ENCODE peak calls at places on chromosomes 2 and 18, in eight cellular contexts. O, P, Q, E, S, C, I and V are unnamed samples.

GRCh38 chr18:5914971-5915370 is 19.6 kb upstream of the TMEM200C start:
- DNase-seq in O (no peak), P (no peak), Q (no peak), E (no peak), S (no peak), C (no peak), I (no peak), V (no peak)

GRCh38 chr18:26803643-26804042 is 61.9 kb downstream of the AQP4 start:
- DNase-seq in O (no peak), P (peak; percentile 20), Q (no peak), E (no peak), S (no peak), C (no peak), I (no peak), V (no peak)

GRCh38 chr2:197168705-197169104 is 141.9 kb downstream of the ANKRD44 start:
- DNase-seq in O (no peak), P (peak; percentile 87), Q (no peak), E (peak; percentile 62), S (peak; percentile 77), C (peak; percentile 52), I (no peak), V (peak; percentile 52)

GRCh38 chr2:233419626-233420431 is 65.5 kb downstream of the DGKD start:
- DNase-seq in O (no peak), P (peak; percentile 45), Q (peak; percentile 52), E (no peak), S (no peak), C (no peak), I (peak; percentile 39), V (peak; percentile 39)

GRCh38 chr2:21041462-21041861 is 2.4 kb downstream of the APOB start:
- DNase-seq in O (no peak), P (no peak), Q (no peak), E (no peak), S (no peak), C (no peak), I (no peak), V (no peak)

GRCh38 chr2:20254731-20255130 is 29.8 kb upstream of the SDC1 start:
- DNase-seq in O (no peak), P (no peak), Q (no peak), E (no peak), S (no peak), C (no peak), I (no peak), V (no peak)

GRCh38 chr18:22165049-22165602 is 4.3 kb upstream of the GATA6 start:
- DNase-seq in O (no peak), P (peak; percentile 70), Q (no peak), E (no peak), S (no peak), C (no peak), I (no peak), V (peak; percentile 15)

GRCh38 chr18:76620326-76620813 is 125.3 kb upstream of the ZNF516 start:
- DNase-seq in O (peak; percentile 67), P (peak; percentile 90), Q (peak; percentile 9), E (peak; percentile 20), S (peak; percentile 72), C (peak; percentile 34), I (peak; percentile 74), V (peak; percentile 87)

GRCh38 chr2:160426604-160427003 is 67.0 kb downstream of the RBMS1 start:
- DNase-seq in O (no peak), P (peak; percentile 40), Q (no peak), E (no peak), S (no peak), C (no peak), I (no peak), V (no peak)
- H3K4me1 ChIP-seq in O (peaks cover 9% of the 10 kb centered on the region), P (no peaks in the 10 kb centered on the region), Q (no peaks in the 10 kb centered on the region), E (no peaks in the 10 kb centered on the region), S (peaks cover 2% of the 10 kb centered on the region), C (peaks cover 5% of the 10 kb centered on the region), I (peaks cover 19% of the 10 kb centered on the region), V (peaks cover 60% of the 10 kb centered on the region)

GRCh38 chr2:169771612-169772011 is 27.1 kb upstream of the SSB start:
- DNase-seq in O (no peak), P (no peak), Q (no peak), E (no peak), S (no peak), C (no peak), I (no peak), V (no peak)

GRCh38 chr2:169767243-169767888 is 31.3 kb upstream of the SSB start:
- DNase-seq in O (peak; percentile 26), P (peak; percentile 45), Q (no peak), E (peak; percentile 77), S (peak; percentile 5), C (peak; percentile 28), I (peak; percentile 45), V (peak; percentile 83)

GRCh38 chr2:169765523-169765922 is 31.9 kb downstream of the KLHL23 start:
- DNase-seq in O (peak; percentile 31), P (no peak), Q (no peak), E (no peak), S (no peak), C (no peak), I (peak; percentile 62), V (peak; percentile 51)

GRCh38 chr2:169770991-169771390 is 27.7 kb upstream of the SSB start:
- DNase-seq in O (no peak), P (no peak), Q (no peak), E (no peak), S (no peak), C (no peak), I (no peak), V (no peak)

GRCh38 chr2:169768262-169768995 is 30.2 kb upstream of the SSB start:
- DNase-seq in O (no peak), P (no peak), Q (no peak), E (no peak), S (no peak), C (no peak), I (no peak), V (no peak)
- H3K4me3 ChIP-seq in O (peak overlapping the region; percentile 20), P (no peak overlapping the region), Q (peak overlapping the region; percentile 44), E (no peak overlapping the region), S (no peak overlapping the region), C (no peak overlapping the region), I (peak overlapping the region; percentile 37), V (peak overlapping the region; percentile 74)

GRCh38 chr18:10523544-10523943 is 2.3 kb upstream of the NAPG start:
- DNase-seq in O (no peak), P (no peak), Q (no peak), E (no peak), S (no peak), C (no peak), I (no peak), V (no peak)

GRCh38 chr18:10525563-10526210 is at the start of gene NAPG:
- DNase-seq in O (peak; percentile 90), P (peak; percentile 96), Q (peak; percentile 82), E (peak; percentile 97), S (peak; percentile 79), C (peak; percentile 83), I (peak; percentile 91), V (peak; percentile 96)

GRCh38 chr18:10524507-10525425 is 1.1 kb upstream of the NAPG start:
- DNase-seq in O (peak; percentile 79), P (no peak), Q (no peak), E (no peak), S (no peak), C (no peak), I (peak; percentile 34), V (no peak)

GRCh38 chr18:10528439-10528838 is 2.6 kb downstream of the NAPG start:
- DNase-seq in O (no peak), P (peak; percentile 29), Q (no peak), E (peak; percentile 74), S (no peak), C (no peak), I (no peak), V (no peak)

GRCh38 chr18:10526211-10526949 is 553 bp downstream of the NAPG start:
- DNase-seq in O (peak; percentile 31), P (peak; percentile 71), Q (no peak), E (peak; percentile 82), S (peak; percentile 46), C (no peak), I (peak; percentile 51), V (peak; percentile 77)
- H3K9ac ChIP-seq in O (peak overlapping the region; percentile 93), P (peak overlapping the region; percentile 86), Q (peak overlapping the region; percentile 94), E (peak overlapping the region; percentile 78), S (peak overlapping the region; percentile 82), C (peak overlapping the region; percentile 67), I (peak overlapping the region; percentile 83), V (peak overlapping the region; percentile 95)

GRCh38 chr2:170504820-170505145 is 210.4 kb upstream of the SP5 start:
- DNase-seq in O (no peak), P (no peak), Q (no peak), E (no peak), S (no peak), C (no peak), I (no peak), V (no peak)
- H3K4me1 ChIP-seq in O (peaks cover 12% of the 10 kb centered on the region), P (peaks cover 19% of the 10 kb centered on the region), Q (peaks cover 14% of the 10 kb centered on the region), E (no peaks in the 10 kb centered on the region), S (peaks cover 4% of the 10 kb centered on the region), C (no peaks in the 10 kb centered on the region), I (no peaks in the 10 kb centered on the region), V (peaks cover 32% of the 10 kb centered on the region)

GRCh38 chr18:2846241-2846637 is 567 bp upstream of the EMILIN2 start:
- DNase-seq in O (no peak), P (peak; percentile 90), Q (no peak), E (peak; percentile 40), S (peak; percentile 15), C (no peak), I (no peak), V (peak; percentile 52)
- H3K4me3 ChIP-seq in O (peak overlapping the region; percentile 56), P (peak overlapping the region; percentile 68), Q (peak overlapping the region; percentile 59), E (peak overlapping the region; percentile 23), S (peak overlapping the region; percentile 79), C (peak overlapping the region; percentile 56), I (peak overlapping the region; percentile 28), V (peak overlapping the region; percentile 85)

DNA sequence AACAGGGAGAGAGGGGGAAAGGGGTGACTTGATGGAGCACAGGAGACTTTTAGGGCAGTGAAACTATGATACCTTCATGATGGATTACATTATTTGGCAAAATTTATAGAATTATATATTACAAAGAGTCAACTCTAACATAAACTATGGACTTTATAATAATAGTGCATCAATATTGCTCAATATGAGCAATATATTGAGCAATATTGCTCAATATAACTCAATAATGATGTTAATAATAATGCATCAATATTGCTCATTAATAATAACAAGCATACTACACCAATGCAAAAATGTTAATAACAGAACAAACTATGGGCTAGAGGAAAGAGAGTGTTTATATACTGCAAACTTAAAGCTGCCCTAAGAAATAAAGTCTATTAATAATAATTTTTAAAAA is 3.1 kb upstream of the UNC80 start:
- DNase-seq in O (no peak), P (no peak), Q (no peak), E (no peak), S (no peak), C (no peak), I (no peak), V (no peak)
- H3K9ac ChIP-seq in O (no peak overlapping the region), P (no peak overlapping the region), Q (no peak overlapping the region), E (no peak overlapping the region), S (no peak overlapping the region), C (no peak overlapping the region), I (no peak overlapping the region), V (no peak overlapping the region)

GRCh38 chr18:55314031-55314430 is 274.0 kb downstream of the TCF4 start:
- DNase-seq in O (no peak), P (no peak), Q (no peak), E (no peak), S (no peak), C (no peak), I (no peak), V (no peak)
- H3K4me1 ChIP-seq in O (peaks cover 4% of the 10 kb centered on the region), P (no peaks in the 10 kb centered on the region), Q (peaks cover 5% of the 10 kb centered on the region), E (no peaks in the 10 kb centered on the region), S (peaks cover 21% of the 10 kb centered on the region), C (no peaks in the 10 kb centered on the region), I (peaks cover 3% of the 10 kb centered on the region), V (peaks cover 29% of the 10 kb centered on the region)

GRCh38 chr18:59902993-59903610 is 3.3 kb downstream of the PMAIP1 start:
- DNase-seq in O (no peak), P (no peak), Q (no peak), E (no peak), S (no peak), C (no peak), I (no peak), V (no peak)
- H3K4me3 ChIP-seq in O (peak overlapping the region; percentile 94), P (no peak overlapping the region), Q (peak overlapping the region; percentile 84), E (no peak overlapping the region), S (no peak overlapping the region), C (no peak overlapping the region), I (no peak overlapping the region), V (no peak overlapping the region)